ENCODE peak calls at places on chromosomes 4 and X, in six cellular contexts. F is upper lobe of right lung; D is aorta; V is CD8-positive, alpha-beta memory T cell; I is lower lobe of right lung; L is fibroblast of lung. H is an unnamed sample.

GRCh38 chr4:173866289-173866688 is 336.3 kb upstream of the HAND2 start:
- DNase-seq in F (no peak), D (no peak), V (no peak), I (no peak), L (no peak), H (no peak)

GRCh38 chr4:154740462-154740861 is 3.3 kb upstream of the LRAT start:
- DNase-seq in F (no peak), D (no peak), V (no peak), I (no peak), L (no peak), H (no peak)

GRCh38 chr4:35689866-35690265 is 554.4 kb downstream of the ARAP2 start:
- DNase-seq in F (no peak), D (no peak), V (no peak), I (no peak), L (no peak), H (no peak)

GRCh38 chr4:119788334-119789266 is 160.0 kb upstream of the PDE5A start:
- DNase-seq in F (no peak), D (no peak), V (no peak), I (no peak), L (no peak), H (no peak)

GRCh38 chr4:17275836-17276235 is 236.1 kb downstream of the QDPR start:
- DNase-seq in F (no peak), D (no peak), V (no peak), I (no peak), L (no peak), H (no peak)

GRCh38 chr4:69546121-69546520 is 50.4 kb upstream of the UGT2B4 start:
- DNase-seq in F (no peak), D (no peak), V (no peak), I (no peak), L (peak; percentile 6), H (no peak)

GRCh38 chr4:114717432-114717831 is 118.8 kb downstream of the UGT8 start:
- DNase-seq in F (no peak), D (no peak), V (no peak), I (no peak), L (no peak), H (no peak)

GRCh38 chr4:101264550-101264949 is 82.8 kb downstream of the PPP3CA start:
- DNase-seq in F (no peak), D (no peak), V (no peak), I (no peak), L (no peak), H (no peak)

GRCh38 chrX:9905288-9905687 is 61.9 kb upstream of the CLDN34 start:
- DNase-seq in F (no peak), D (no peak), V (no peak), I (no peak), L (peak; percentile 60), H (no peak)

GRCh38 chr4:186844059-186844681 is 120.5 kb upstream of the FAT1 start:
- DNase-seq in F (no peak), D (no peak), V (no peak), I (no peak), L (peak; percentile 51), H (no peak)

GRCh38 chrX:153696100-153696499 is 8.4 kb downstream of the SLC6A8 start:
- DNase-seq in F (no peak), D (no peak), V (no peak), I (no peak), L (no peak), H (no peak)

GRCh38 chr4:179625391-179625790 is 2183.2 kb upstream of the AGA start:
- DNase-seq in F (no peak), D (no peak), V (no peak), I (no peak), L (peak; percentile 83), H (no peak)

GRCh38 chrX:10103023-10103422 is 53.8 kb upstream of the CLCN4 start:
- DNase-seq in F (no peak), D (no peak), V (no peak), I (no peak), L (no peak), H (no peak)

GRCh38 chrX:110563276-110563675 is 204.6 kb downstream of the RTL9 start:
- DNase-seq in F (no peak), D (no peak), V (no peak), I (no peak), L (no peak), H (no peak)

GRCh38 chr4:124862261-124862660 is 149.7 kb upstream of the ANKRD50 start:
- DNase-seq in F (no peak), D (no peak), V (no peak), I (no peak), L (no peak), H (no peak)

GRCh38 chrX:106718709-106719108 is 7.8 kb upstream of the RNF128 start:
- DNase-seq in F (no peak), D (no peak), V (no peak), I (no peak), L (no peak), H (no peak)

GRCh38 chr4:137711502-137711901 is 179.2 kb upstream of the PCDH18 start:
- DNase-seq in F (no peak), D (peak; percentile 45), V (no peak), I (no peak), L (no peak), H (no peak)

GRCh38 chr4:153333874-153334273 is 10.6 kb upstream of the MND1 start:
- DNase-seq in F (no peak), D (no peak), V (no peak), I (no peak), L (no peak), H (no peak)

GRCh38 chrX:119237526-119238035 is 1.5 kb downstream of the PGRMC1 start:
- DNase-seq in F (no peak), D (no peak), V (no peak), I (no peak), L (peak; percentile 1), H (no peak)
- H3K27ac ChIP-seq in F (no peak overlapping the region), D (no peak overlapping the region), V (peak overlapping the region; percentile 64), I (no peak overlapping the region), L (peak overlapping the region; percentile 84), H (peak overlapping the region; percentile 58)

DNA sequence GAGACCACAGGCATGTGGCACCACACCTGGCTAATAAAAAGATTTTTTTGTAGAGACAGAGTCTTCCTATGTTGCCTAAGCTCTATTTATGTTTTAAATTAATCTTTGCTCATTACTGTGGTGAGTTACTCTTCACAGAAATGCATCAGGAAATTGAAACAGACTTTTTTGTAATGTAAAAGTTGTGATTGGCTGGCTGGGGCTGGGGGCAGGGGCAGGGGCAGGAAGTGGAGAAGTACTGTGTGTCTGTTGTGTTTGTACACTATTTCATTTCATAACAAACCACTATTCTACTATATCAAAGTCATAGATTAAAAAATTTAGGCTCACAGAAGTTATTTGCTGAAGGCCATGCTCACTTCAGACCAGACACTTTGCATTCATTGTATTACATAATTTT is 19.1 kb upstream of the ABRAXAS1 start:
- DNase-seq in F (no peak), D (no peak), V (no peak), I (no peak), L (no peak), H (no peak)
- H3K27ac ChIP-seq in F (peak overlapping the region; percentile 49), D (no peak overlapping the region), V (no peak overlapping the region), I (no peak overlapping the region), L (no peak overlapping the region), H (no peak overlapping the region)

GRCh38 chr4:121069419-121069818 is 2.9 kb downstream of the NDNF start:
- DNase-seq in F (no peak), D (no peak), V (no peak), I (no peak), L (no peak), H (no peak)

GRCh38 chr4:121062466-121062975 is 9.8 kb downstream of the NDNF start:
- DNase-seq in F (no peak), D (no peak), V (no peak), I (no peak), L (peak; percentile 46), H (no peak)

GRCh38 chr4:121061215-121061614 is 11.1 kb downstream of the NDNF start:
- DNase-seq in F (no peak), D (no peak), V (no peak), I (no peak), L (no peak), H (no peak)

GRCh38 chr4:121061861-121062260 is 10.5 kb downstream of the NDNF start:
- DNase-seq in F (no peak), D (no peak), V (no peak), I (no peak), L (no peak), H (no peak)

GRCh38 chr4:121064482-121064881 is 7.9 kb downstream of the NDNF start:
- DNase-seq in F (no peak), D (no peak), V (no peak), I (no peak), L (no peak), H (no peak)
- H3K27ac ChIP-seq in F (peak overlapping the region; percentile 12), D (no peak overlapping the region), V (no peak overlapping the region), I (peak overlapping the region; percentile 39), L (no peak overlapping the region), H (no peak overlapping the region)

GRCh38 chr4:165368114-165368513 is 10.7 kb upstream of the CPE start:
- DNase-seq in F (no peak), D (no peak), V (no peak), I (no peak), L (no peak), H (no peak)

GRCh38 chr4:165370530-165370929 is 8.3 kb upstream of the CPE start:
- DNase-seq in F (no peak), D (no peak), V (no peak), I (no peak), L (no peak), H (no peak)

GRCh38 chr4:165368567-165368966 is 10.2 kb upstream of the CPE start:
- DNase-seq in F (no peak), D (no peak), V (no peak), I (no peak), L (no peak), H (no peak)

GRCh38 chr4:165367040-165367439 is 11.8 kb upstream of the CPE start:
- DNase-seq in F (no peak), D (no peak), V (no peak), I (no peak), L (no peak), H (no peak)

DNA sequence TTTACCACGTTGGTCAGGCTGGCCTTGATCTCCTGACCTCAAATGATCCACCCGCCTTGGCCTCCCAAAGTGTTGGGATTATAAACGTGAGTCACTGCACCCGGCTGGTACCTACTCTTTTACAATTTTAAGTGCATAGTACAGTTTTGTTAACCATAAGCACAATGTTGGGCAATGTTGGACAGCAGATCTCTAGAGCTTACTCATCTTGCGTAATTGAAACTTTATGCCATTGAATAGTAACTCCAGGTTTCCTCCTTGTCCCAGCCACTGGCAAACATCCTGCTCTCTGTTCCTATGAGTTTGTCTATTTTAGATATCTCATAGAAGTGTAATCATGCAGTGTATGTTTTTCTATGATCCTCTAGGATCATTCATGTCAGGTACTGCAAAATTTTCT is 9.3 kb upstream of the CPE start:
- DNase-seq in F (no peak), D (no peak), V (no peak), I (no peak), L (peak; percentile 43), H (no peak)
- H3K27ac ChIP-seq in F (no peak overlapping the region), D (no peak overlapping the region), V (no peak overlapping the region), I (no peak overlapping the region), L (no peak overlapping the region), H (no peak overlapping the region)

DNA sequence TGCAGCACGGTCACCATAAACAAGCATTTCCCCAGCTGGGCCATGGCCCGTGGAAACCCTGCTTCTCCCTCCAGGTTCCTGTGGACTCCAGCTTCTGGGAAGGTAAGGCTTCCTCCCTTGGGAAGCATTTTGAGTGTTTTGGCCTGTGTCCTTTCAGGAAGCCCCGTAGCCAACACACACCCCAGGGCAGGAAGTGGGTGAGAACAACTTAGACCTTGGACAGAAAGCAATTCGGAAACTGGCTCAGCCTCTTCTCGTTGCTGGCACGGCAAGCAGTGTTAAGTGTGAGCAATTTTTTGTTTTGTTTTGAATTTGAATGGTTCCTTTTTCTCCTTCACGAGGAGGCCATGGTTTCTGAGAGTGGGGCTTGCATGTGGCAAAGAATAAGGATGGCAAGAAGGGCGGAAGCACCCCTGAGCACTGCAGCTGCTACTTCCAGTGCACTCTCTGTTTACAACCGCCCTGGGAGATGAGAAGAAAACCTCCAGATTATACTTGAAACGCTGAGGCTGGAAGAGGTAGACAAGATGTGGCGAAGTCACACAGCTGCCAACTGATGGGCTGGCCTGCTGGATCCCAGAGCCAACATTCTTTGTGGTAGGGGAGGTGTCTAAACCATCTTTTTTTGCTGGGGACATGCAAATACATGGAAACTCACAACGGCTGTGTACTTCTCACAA is 14.1 kb upstream of the CYTL1 start:
- DNase-seq in F (no peak), D (no peak), V (no peak), I (no peak), L (no peak), H (no peak)
- H3K27ac ChIP-seq in F (peak overlapping the region; percentile 73), D (peak overlapping the region; percentile 84), V (no peak overlapping the region), I (peak overlapping the region; percentile 37), L (no peak overlapping the region), H (no peak overlapping the region)

H was measured in caudate nucleus.